ENCODE peak calls at places on chromosome 15, in ten cellular contexts. J is fibroblast of villous mesenchyme, T is upper lobe of right lung, D is fibroblast of mammary gland, A is tibial nerve, V is neural progenitor cell, H is AG04450, G is cardiac fibroblast, O is suprapubic skin, K is HCT116. R is an unnamed sample.

GRCh38 chr15:40825661-40826088 is 2.8 kb downstream of the PPP1R14D start:
- DNase-seq in J (peak; percentile 81), T (no peak), D (no peak), A (no peak), V (no peak), H (peak; percentile 52), G (no peak), O (no peak), K (no peak), R (peak; percentile 56)

GRCh38 chr15:90891346-90891949 is 7.1 kb downstream of the FES start:
- DNase-seq in J (no peak), T (no peak), D (no peak), A (no peak), V (no peak), H (no peak), G (no peak), O (no peak), K (no peak), R (no peak)

GRCh38 chr15:98914626-98915025 is 93.0 kb downstream of the PGPEP1L start:
- DNase-seq in J (peak; percentile 85), T (no peak), D (peak; percentile 95), A (no peak), V (no peak), H (peak; percentile 84), G (peak; percentile 61), O (no peak), K (no peak), R (peak; percentile 90)

GRCh38 chr15:64354683-64355558 is 1.1 kb downstream of the CSNK1G1 start:
- DNase-seq in J (no peak), T (no peak), D (no peak), A (no peak), V (no peak), H (no peak), G (peak; percentile 10), O (no peak), K (no peak), R (peak; percentile 58)

GRCh38 chr15:39555885-39556284 is 25.0 kb upstream of the THBS1 start:
- DNase-seq in J (no peak), T (no peak), D (no peak), A (no peak), V (no peak), H (no peak), G (peak; percentile 49), O (no peak), K (no peak), R (peak; percentile 36)

GRCh38 chr15:72313448-72313840 is 6.5 kb downstream of the CELF6 start:
- DNase-seq in J (no peak), T (no peak), D (no peak), A (no peak), V (no peak), H (no peak), G (no peak), O (no peak), K (no peak), R (no peak)

GRCh38 chr15:99369250-99369649 is 118.0 kb downstream of the LRRC28 start:
- DNase-seq in J (no peak), T (no peak), D (no peak), A (no peak), V (no peak), H (no peak), G (no peak), O (no peak), K (no peak), R (no peak)

GRCh38 chr15:95872366-95872771 is 458.1 kb upstream of the NR2F2 start:
- DNase-seq in J (peak; percentile 41), T (no peak), D (peak; percentile 56), A (no peak), V (no peak), H (peak; percentile 33), G (peak; percentile 69), O (no peak), K (no peak), R (peak; percentile 97)

GRCh38 chr15:98599911-98600685 is 48.2 kb upstream of the IGF1R start:
- DNase-seq in J (peak; percentile 34), T (peak; percentile 64), D (peak; percentile 64), A (peak; percentile 34), V (no peak), H (peak; percentile 11), G (peak; percentile 84), O (no peak), K (no peak), R (peak; percentile 51)

GRCh38 chr15:68631621-68632051 is 52.8 kb downstream of the CORO2B start:
- DNase-seq in J (no peak), T (no peak), D (no peak), A (no peak), V (peak; percentile 46), H (no peak), G (no peak), O (no peak), K (no peak), R (no peak)

GRCh38 chr15:83206387-83206970 is 1.1 kb downstream of the HDGFL3 start:
- DNase-seq in J (peak; percentile 11), T (no peak), D (no peak), A (peak; percentile 6), V (no peak), H (no peak), G (peak; percentile 11), O (no peak), K (no peak), R (no peak)

GRCh38 chr15:71651750-71652186 is 158.6 kb upstream of the NR2E3 start:
- DNase-seq in J (peak; percentile 84), T (no peak), D (peak; percentile 84), A (peak; percentile 55), V (peak; percentile 74), H (peak; percentile 66), G (peak; percentile 66), O (no peak), K (peak; percentile 39), R (peak; percentile 84)

GRCh38 chr15:99433757-99434211 is 132.0 kb upstream of the MEF2A start:
- DNase-seq in J (no peak), T (peak; percentile 61), D (no peak), A (no peak), V (no peak), H (no peak), G (no peak), O (peak; percentile 56), K (no peak), R (no peak)

GRCh38 chr15:71304681-71305080 is 189.4 kb downstream of the THSD4 start:
- DNase-seq in J (no peak), T (no peak), D (peak; percentile 65), A (no peak), V (no peak), H (no peak), G (no peak), O (no peak), K (no peak), R (no peak)

GRCh38 chr15:27797765-27798164 is 301.4 kb downstream of the OCA2 start:
- DNase-seq in J (no peak), T (no peak), D (no peak), A (no peak), V (no peak), H (no peak), G (no peak), O (no peak), K (no peak), R (no peak)

GRCh38 chr15:40754883-40755815 is at the start of gene RMDN3:
- DNase-seq in J (peak; percentile 94), T (peak; percentile 97), D (peak; percentile 84), A (peak; percentile 82), V (peak; percentile 98), H (peak; percentile 67), G (peak; percentile 94), O (peak; percentile 94), K (peak; percentile 80), R (peak; percentile 93)

GRCh38 chr15:99244306-99244705 is 5.1 kb downstream of the TTC23 start:
- DNase-seq in J (no peak), T (no peak), D (no peak), A (no peak), V (no peak), H (no peak), G (no peak), O (no peak), K (no peak), R (no peak)

GRCh38 chr15:100650685-100651084 is 48.3 kb downstream of the ASB7 start:
- DNase-seq in J (no peak), T (no peak), D (no peak), A (no peak), V (no peak), H (no peak), G (no peak), O (no peak), K (no peak), R (peak; percentile 18)
- TF ChIP-seq CTCF in J (peak; percentile 10), T (no peak), D (no peak), A (no peak), V (peak; percentile 26), H (no peak), G (no peak), O (no peak), K (peak; percentile 40), R (peak; percentile 31)

GRCh38 chr15:82168296-82168695 is 94.2 kb downstream of the EFL1 start:
- DNase-seq in J (peak; percentile 33), T (no peak), D (peak; percentile 31), A (no peak), V (no peak), H (no peak), G (no peak), O (no peak), K (no peak), R (no peak)
- H3K4me3 ChIP-seq in J (no peak overlapping the region), T (no peak overlapping the region), D (no peak overlapping the region), A (no peak overlapping the region), V (no peak overlapping the region), H (no peak overlapping the region), G (no peak overlapping the region), O (no peak overlapping the region), K (no peak overlapping the region), R (no peak overlapping the region)

DNA sequence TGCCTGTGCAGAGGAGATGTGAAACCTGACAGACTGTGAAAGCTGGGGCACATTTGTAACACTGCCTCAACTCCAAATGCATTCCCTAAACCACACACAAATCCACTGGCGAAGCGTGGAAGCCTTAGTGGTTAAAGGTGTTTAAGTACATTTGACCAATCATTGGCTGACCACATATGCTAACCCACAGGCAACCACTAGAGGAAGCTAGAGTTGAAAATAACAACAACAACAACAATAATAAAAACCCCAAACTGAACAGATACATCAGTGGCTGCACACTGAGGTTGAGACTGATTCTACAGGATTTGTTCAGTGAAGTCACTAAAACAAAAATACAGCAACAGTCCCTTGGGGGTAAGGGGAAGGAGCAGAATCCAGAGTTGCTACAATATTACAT is 129.7 kb downstream of the TJP1 start:
- DNase-seq in J (no peak), T (no peak), D (no peak), A (no peak), V (peak; percentile 22), H (no peak), G (no peak), O (no peak), K (no peak), R (no peak)
- TF ChIP-seq CTCF in J (peak; percentile 46), T (no peak), D (peak; percentile 27), A (no peak), V (peak; percentile 59), H (peak; percentile 27), G (peak; percentile 58), O (no peak), K (no peak), R (peak; percentile 43)

DNA sequence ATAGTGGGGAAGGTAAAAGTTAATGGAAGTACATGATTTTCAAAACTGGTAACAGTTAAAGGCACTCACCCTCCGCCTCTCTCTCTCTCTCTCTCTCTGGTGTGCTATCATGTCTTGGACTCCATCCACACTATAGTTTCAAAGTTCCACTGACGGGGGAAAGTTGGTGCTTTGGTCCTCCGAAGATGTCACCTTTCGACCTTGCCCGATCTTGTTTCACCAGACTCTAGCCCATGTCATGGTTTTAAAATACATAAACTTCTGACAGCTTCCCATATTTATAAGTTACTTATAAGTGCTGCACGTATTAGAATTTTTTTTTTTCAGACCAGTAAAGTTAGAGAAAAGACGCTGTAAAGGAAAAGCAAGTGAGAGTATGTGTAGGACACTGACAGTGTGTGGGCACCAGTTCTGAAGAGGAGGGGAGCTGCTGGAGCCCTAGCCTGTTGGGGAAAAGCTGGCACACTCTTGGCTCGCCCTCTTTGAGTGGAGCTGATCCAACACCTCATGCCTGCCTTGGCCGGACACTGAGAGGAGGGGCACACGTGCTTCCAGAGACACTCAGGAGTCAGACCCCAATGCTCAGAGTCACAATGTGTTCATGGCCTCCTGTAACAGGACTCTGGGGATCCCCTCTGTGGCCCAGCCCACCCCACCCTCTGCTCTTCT is 200.5 kb upstream of the TPM1 start:
- DNase-seq in J (no peak), T (no peak), D (no peak), A (no peak), V (no peak), H (no peak), G (no peak), O (no peak), K (no peak), R (no peak)
- H3K4me3 ChIP-seq in J (no peak overlapping the region), T (no peak overlapping the region), D (no peak overlapping the region), A (no peak overlapping the region), V (no peak overlapping the region), H (no peak overlapping the region), G (no peak overlapping the region), O (no peak overlapping the region), K (no peak overlapping the region), R (no peak overlapping the region)